ENCODE peak calls at places on chromosomes 4 and X, in six cellular contexts. E, H, B, W, Q and S are unnamed samples.

GRCh38 chrX:130179579-130180215 is 7.9 kb downstream of the RAB33A start:
- DNase-seq in E (no peak), H (no peak), B (peak; percentile 38), W (peak; percentile 64), Q (no peak), S (no peak)

GRCh38 chr4:48334900-48335384 is 6.4 kb upstream of the SLAIN2 start:
- DNase-seq in E (no peak), H (no peak), B (no peak), W (no peak), Q (no peak), S (no peak)

GRCh38 chr4:149065753-149066152 is 623.5 kb upstream of the NR3C2 start:
- DNase-seq in E (no peak), H (no peak), B (no peak), W (no peak), Q (no peak), S (no peak)

GRCh38 chr4:75494563-75494962 is 19.6 kb downstream of the RCHY1 start:
- DNase-seq in E (no peak), H (no peak), B (peak; percentile 84), W (no peak), Q (peak; percentile 54), S (no peak)

GRCh38 chr4:125728568-125728967 is 413.8 kb downstream of the FAT4 start:
- DNase-seq in E (no peak), H (no peak), B (peak; percentile 98), W (no peak), Q (peak; percentile 95), S (no peak)

GRCh38 chr4:151644625-151645024 is 116.2 kb downstream of the GATB start:
- DNase-seq in E (no peak), H (no peak), B (no peak), W (peak; percentile 28), Q (no peak), S (no peak)

GRCh38 chrX:25858273-25858880 is 279.8 kb upstream of the MAGEB18 start:
- DNase-seq in E (no peak), H (no peak), B (no peak), W (no peak), Q (peak; percentile 17), S (no peak)

GRCh38 chr4:123922847-123923246 is 526.3 kb downstream of the SPRY1 start:
- DNase-seq in E (no peak), H (no peak), B (peak; percentile 2), W (no peak), Q (no peak), S (no peak)

GRCh38 chr4:107252621-107253020 is 216.5 kb upstream of the DKK2 start:
- DNase-seq in E (no peak), H (no peak), B (no peak), W (no peak), Q (no peak), S (no peak)

GRCh38 chr4:67651536-67651935 is 49.4 kb downstream of the UBA6 start:
- DNase-seq in E (no peak), H (no peak), B (no peak), W (no peak), Q (no peak), S (no peak)

GRCh38 chr4:55216871-55217635 is 91.7 kb upstream of the KDR start:
- DNase-seq in E (no peak), H (no peak), B (no peak), W (no peak), Q (no peak), S (no peak)

GRCh38 chrX:68249401-68249831 is 183.9 kb downstream of the OPHN1 start:
- DNase-seq in E (no peak), H (no peak), B (no peak), W (no peak), Q (no peak), S (no peak)

GRCh38 chr4:98546910-98547544 is 111.4 kb downstream of the TSPAN5 start:
- DNase-seq in E (no peak), H (no peak), B (peak; percentile 54), W (no peak), Q (peak; percentile 65), S (no peak)

GRCh38 chrX:134801267-134801666 is 143.0 kb upstream of the PLAC1 start:
- DNase-seq in E (no peak), H (no peak), B (peak; percentile 32), W (peak; percentile 16), Q (no peak), S (no peak)

GRCh38 chr4:67288964-67289363 is 256.3 kb downstream of the CENPC start:
- DNase-seq in E (no peak), H (no peak), B (no peak), W (peak; percentile 24), Q (peak; percentile 3), S (no peak)

GRCh38 chrX:74422029-74422352 is 698 bp downstream of the SLC16A2 start:
- DNase-seq in E (no peak), H (no peak), B (no peak), W (no peak), Q (no peak), S (no peak)

GRCh38 chrX:130264573-130264972 is 4.1 kb downstream of the ZNF280C start:
- DNase-seq in E (no peak), H (no peak), B (peak; percentile 26), W (no peak), Q (no peak), S (no peak)

GRCh38 chr4:16136771-16137170 is 52.9 kb upstream of the PROM1 start:
- DNase-seq in E (no peak), H (no peak), B (no peak), W (no peak), Q (no peak), S (no peak)

GRCh38 chr4:165204462-165204830 is 2.9 kb upstream of the KLHL2 start:
- DNase-seq in E (no peak), H (no peak), B (peak; percentile 63), W (no peak), Q (peak; percentile 55), S (no peak)

GRCh38 chrX:123190096-123190495 is 6.0 kb downstream of the GRIA3 start:
- DNase-seq in E (no peak), H (no peak), B (no peak), W (no peak), Q (no peak), S (no peak)

GRCh38 chrX:97494756-97495372 is 611.2 kb downstream of the RPA4 start:
- DNase-seq in E (no peak), H (no peak), B (no peak), W (no peak), Q (no peak), S (no peak)

DNA sequence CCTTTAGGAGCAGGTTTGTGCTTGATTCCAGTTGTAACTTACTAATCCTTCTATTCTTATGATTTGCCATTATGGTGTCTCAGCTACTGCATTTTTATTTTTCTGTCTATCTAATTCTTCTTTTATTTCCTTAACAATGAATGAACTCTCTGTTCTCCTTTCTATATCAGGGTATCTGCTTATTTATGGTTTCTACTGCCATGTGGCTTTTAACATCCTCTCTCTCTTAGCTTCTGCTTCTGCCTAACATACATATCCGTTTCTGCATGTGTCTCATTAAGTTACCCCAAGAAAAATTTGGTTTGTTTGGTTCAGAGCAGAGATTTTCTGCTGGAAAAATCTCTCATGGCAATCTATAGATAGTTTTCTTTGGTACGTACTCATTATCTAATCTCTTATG is 614.4 kb downstream of the RPA4 start:
- DNase-seq in E (no peak), H (no peak), B (no peak), W (no peak), Q (no peak), S (no peak)
- H3K4me3 ChIP-seq in E (no peak overlapping the region), H (no peak overlapping the region), B (no peak overlapping the region), W (no peak overlapping the region), Q (no peak overlapping the region), S (no peak overlapping the region)

DNA sequence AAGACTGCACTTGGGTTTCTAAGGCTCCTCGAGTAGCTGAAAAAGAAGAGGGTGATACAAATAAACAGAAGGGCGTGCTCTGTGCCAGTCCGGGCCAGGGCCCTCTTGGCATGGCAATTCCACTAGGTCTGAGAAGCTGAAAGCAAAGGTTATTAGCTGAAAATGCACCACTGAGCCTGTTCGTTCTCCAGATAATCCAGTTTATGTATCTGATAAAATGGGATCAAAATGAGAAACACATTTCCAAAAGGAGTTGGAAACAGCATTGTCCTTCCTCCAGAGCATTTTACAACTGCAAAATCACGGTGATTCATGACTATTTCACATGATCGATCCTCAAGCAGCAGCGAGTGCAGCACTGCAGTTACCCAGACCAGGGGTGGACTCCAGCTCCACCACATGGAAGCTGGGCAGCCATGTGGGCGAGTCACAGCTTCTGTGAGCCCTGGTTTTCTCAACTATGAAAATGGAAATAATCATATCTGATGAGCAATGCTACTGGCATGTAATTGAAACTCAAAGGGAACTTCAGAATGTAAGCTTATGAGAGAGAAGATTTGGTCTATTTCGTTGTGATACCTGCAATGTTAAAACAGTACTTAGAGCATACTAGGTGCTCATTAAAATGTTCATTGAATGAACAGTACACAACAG is 78.7 kb upstream of the MSX1 start:
- DNase-seq in E (no peak), H (no peak), B (peak; percentile 88), W (no peak), Q (peak; percentile 60), S (no peak)
- H3K4me3 ChIP-seq in E (no peak overlapping the region), H (no peak overlapping the region), B (no peak overlapping the region), W (no peak overlapping the region), Q (no peak overlapping the region), S (no peak overlapping the region)

GRCh38 chr4:113290666-113291065 is 241.2 kb downstream of the ANK2 start:
- DNase-seq in E (no peak), H (no peak), B (no peak), W (no peak), Q (no peak), S (no peak)

GRCh38 chr4:113292371-113293042 is 243.1 kb downstream of the ANK2 start:
- DNase-seq in E (no peak), H (no peak), B (peak; percentile 71), W (no peak), Q (peak; percentile 66), S (peak; percentile 47)

GRCh38 chr4:113294910-113295309 is 245.5 kb downstream of the ANK2 start:
- DNase-seq in E (no peak), H (no peak), B (no peak), W (no peak), Q (no peak), S (no peak)

GRCh38 chr4:113293043-113293560 is 243.6 kb downstream of the ANK2 start:
- DNase-seq in E (no peak), H (no peak), B (peak; percentile 68), W (no peak), Q (peak; percentile 78), S (peak; percentile 47)

DNA sequence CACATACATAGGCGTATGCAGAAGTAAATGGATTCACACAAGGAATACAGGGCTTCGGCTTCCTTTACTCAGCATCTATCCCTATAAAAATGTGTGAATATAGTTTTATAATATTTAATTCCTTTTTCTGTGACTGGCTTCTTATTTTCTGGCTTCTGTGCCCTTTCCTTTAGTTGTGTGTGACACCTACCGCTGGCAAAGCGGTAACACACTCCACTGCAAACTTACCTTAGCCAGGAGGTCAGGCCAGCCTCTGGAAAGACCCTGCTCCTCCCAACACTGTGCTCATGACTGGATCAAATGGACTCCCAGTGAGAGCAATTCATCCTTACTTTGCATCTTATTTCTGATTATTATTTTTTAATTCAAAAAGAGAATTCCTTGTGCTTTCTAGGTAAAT is 244.2 kb downstream of the ANK2 start:
- DNase-seq in E (no peak), H (no peak), B (no peak), W (no peak), Q (peak; percentile 23), S (no peak)
- H3K4me3 ChIP-seq in E (no peak overlapping the region), H (no peak overlapping the region), B (no peak overlapping the region), W (no peak overlapping the region), Q (no peak overlapping the region), S (no peak overlapping the region)

DNA sequence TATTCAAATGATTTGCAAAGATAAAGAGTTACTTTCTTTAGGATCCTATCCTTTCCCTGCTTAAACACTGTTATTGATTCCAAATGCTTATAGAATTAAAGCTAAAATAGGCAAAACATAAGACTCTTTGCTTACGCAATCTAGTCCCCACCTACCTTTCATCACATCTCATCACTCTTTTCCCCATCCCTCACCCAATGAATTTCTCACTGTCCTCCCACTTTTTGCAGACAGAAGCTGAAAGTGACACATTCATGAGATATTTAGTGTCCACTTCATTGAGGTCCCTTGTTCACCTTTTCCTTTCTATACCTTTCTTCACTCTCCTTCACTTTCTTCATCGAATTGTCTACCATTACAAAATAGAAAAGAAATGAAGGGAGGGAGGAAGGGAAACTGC is 424 bp downstream of the SATL1 start:
- DNase-seq in E (no peak), H (no peak), B (no peak), W (no peak), Q (no peak), S (no peak)
- H3K4me3 ChIP-seq in E (no peak overlapping the region), H (no peak overlapping the region), B (peak overlapping the region; percentile 90), W (peak overlapping the region; percentile 50), Q (peak overlapping the region; percentile 75), S (no peak overlapping the region)